ENCODE peak calls at places on chromosome 11, in seven cellular contexts. One of them, this sample, is unnamed.

GRCh38 chr11:47192111-47192510 is 5.9 kb upstream of the PACSIN3 start:
- DNase-seq in pancreas: no peak
- DNase-seq in SK-N-SH: no peak
- DNase-seq in GM06990: no peak
- DNase-seq in AG04450: no peak
- DNase-seq in astrocyte of the spinal cord: no peak
- DNase-seq in fibroblast of lung: no peak
- DNase-seq in this sample: peak; percentile 45

GRCh38 chr11:72943664-72944063 is 129.5 kb downstream of the ATG16L2 start:
- DNase-seq in astrocyte of the spinal cord: no peak
- DNase-seq in pancreas: no peak
- DNase-seq in AG04450: no peak
- DNase-seq in GM06990: no peak
- DNase-seq in SK-N-SH: no peak
- DNase-seq in fibroblast of lung: no peak
- DNase-seq in this sample: no peak

GRCh38 chr11:35662061-35662648 is 420 bp upstream of the TRIM44 start:
- DNase-seq in GM06990: no peak
- DNase-seq in AG04450: no peak
- DNase-seq in SK-N-SH: peak; percentile 15
- DNase-seq in fibroblast of lung: no peak
- DNase-seq in pancreas: no peak
- DNase-seq in astrocyte of the spinal cord: no peak
- DNase-seq in this sample: no peak

GRCh38 chr11:44950625-44951472 is at the start of gene TP53I11:
- DNase-seq in astrocyte of the spinal cord: no peak
- DNase-seq in fibroblast of lung: peak; percentile 74
- DNase-seq in SK-N-SH: peak; percentile 94
- DNase-seq in pancreas: peak; percentile 86
- DNase-seq in AG04450: no peak
- DNase-seq in GM06990: no peak
- DNase-seq in this sample: peak; percentile 33

GRCh38 chr11:56122073-56122472 is at the start of gene OR8H3:
- DNase-seq in astrocyte of the spinal cord: no peak
- DNase-seq in GM06990: no peak
- DNase-seq in pancreas: no peak
- DNase-seq in AG04450: no peak
- DNase-seq in fibroblast of lung: no peak
- DNase-seq in SK-N-SH: no peak
- DNase-seq in this sample: no peak

GRCh38 chr11:126423154-126423553 is 67.7 kb downstream of the ST3GAL4 start:
- DNase-seq in AG04450: no peak
- DNase-seq in astrocyte of the spinal cord: no peak
- DNase-seq in pancreas: no peak
- DNase-seq in fibroblast of lung: no peak
- DNase-seq in SK-N-SH: no peak
- DNase-seq in GM06990: no peak
- DNase-seq in this sample: peak; percentile 24

GRCh38 chr11:17927041-17927440 is 85.8 kb downstream of the SERGEF start:
- DNase-seq in GM06990: no peak
- DNase-seq in astrocyte of the spinal cord: no peak
- DNase-seq in SK-N-SH: no peak
- DNase-seq in AG04450: no peak
- DNase-seq in fibroblast of lung: no peak
- DNase-seq in pancreas: no peak
- DNase-seq in this sample: no peak

GRCh38 chr11:122754553-122755322 is 83.6 kb upstream of the CRTAM start:
- DNase-seq in pancreas: no peak
- DNase-seq in SK-N-SH: no peak
- DNase-seq in fibroblast of lung: no peak
- DNase-seq in AG04450: no peak
- DNase-seq in GM06990: no peak
- DNase-seq in astrocyte of the spinal cord: no peak
- DNase-seq in this sample: no peak

GRCh38 chr11:108069947-108070346 is 51.4 kb upstream of the ACAT1 start:
- DNase-seq in fibroblast of lung: peak; percentile 71
- DNase-seq in GM06990: peak; percentile 10
- DNase-seq in pancreas: no peak
- DNase-seq in SK-N-SH: no peak
- DNase-seq in astrocyte of the spinal cord: peak; percentile 71
- DNase-seq in AG04450: no peak
- DNase-seq in this sample: peak; percentile 46

GRCh38 chr11:94888204-94888603 is 85.2 kb downstream of the CWC15 start:
- DNase-seq in AG04450: no peak
- DNase-seq in fibroblast of lung: no peak
- DNase-seq in astrocyte of the spinal cord: no peak
- DNase-seq in pancreas: no peak
- DNase-seq in GM06990: no peak
- DNase-seq in SK-N-SH: no peak
- DNase-seq in this sample: no peak

GRCh38 chr11:14336507-14337503 is 22.2 kb downstream of the RRAS2 start:
- DNase-seq in AG04450: peak; percentile 82
- DNase-seq in fibroblast of lung: peak; percentile 95
- DNase-seq in GM06990: no peak
- DNase-seq in SK-N-SH: no peak
- DNase-seq in astrocyte of the spinal cord: peak; percentile 92
- DNase-seq in pancreas: no peak
- DNase-seq in this sample: peak; percentile 89

GRCh38 chr11:88281317-88281712 is 56.2 kb downstream of the CTSC start:
- DNase-seq in astrocyte of the spinal cord: peak; percentile 15
- DNase-seq in GM06990: no peak
- DNase-seq in SK-N-SH: no peak
- DNase-seq in AG04450: no peak
- DNase-seq in pancreas: no peak
- DNase-seq in fibroblast of lung: peak; percentile 7
- DNase-seq in this sample: no peak

GRCh38 chr11:110467556-110467955 is 37.8 kb downstream of the FDX1 start:
- DNase-seq in SK-N-SH: no peak
- DNase-seq in astrocyte of the spinal cord: no peak
- DNase-seq in AG04450: no peak
- DNase-seq in GM06990: no peak
- DNase-seq in pancreas: no peak
- DNase-seq in fibroblast of lung: no peak
- DNase-seq in this sample: no peak

GRCh38 chr11:12215192-12215591 is 104.8 kb downstream of the MICAL2 start:
- DNase-seq in AG04450: no peak
- DNase-seq in GM06990: no peak
- DNase-seq in fibroblast of lung: no peak
- DNase-seq in pancreas: no peak
- DNase-seq in SK-N-SH: no peak
- DNase-seq in astrocyte of the spinal cord: no peak
- DNase-seq in this sample: no peak

GRCh38 chr11:134067486-134067885 is 1.4 kb upstream of the JAM3 start:
- DNase-seq in fibroblast of lung: no peak
- DNase-seq in GM06990: no peak
- DNase-seq in SK-N-SH: no peak
- DNase-seq in astrocyte of the spinal cord: no peak
- DNase-seq in pancreas: no peak
- DNase-seq in AG04450: no peak
- DNase-seq in this sample: no peak

GRCh38 chr11:130001491-130002351 is 914 bp downstream of the PRDM10 start:
- DNase-seq in SK-N-SH: no peak
- DNase-seq in GM06990: peak; percentile 62
- DNase-seq in AG04450: no peak
- DNase-seq in pancreas: no peak
- DNase-seq in fibroblast of lung: peak; percentile 28
- DNase-seq in astrocyte of the spinal cord: peak; percentile 24
- DNase-seq in this sample: peak; percentile 44

GRCh38 chr11:44913502-44913901 is 37.2 kb downstream of the TP53I11 start:
- DNase-seq in astrocyte of the spinal cord: no peak
- DNase-seq in AG04450: no peak
- DNase-seq in fibroblast of lung: no peak
- DNase-seq in SK-N-SH: no peak
- DNase-seq in GM06990: no peak
- DNase-seq in pancreas: no peak
- DNase-seq in this sample: no peak

GRCh38 chr11:122617926-122618325 is 37.6 kb upstream of the UBASH3B start:
- DNase-seq in pancreas: no peak
- DNase-seq in GM06990: no peak
- DNase-seq in astrocyte of the spinal cord: no peak
- DNase-seq in fibroblast of lung: no peak
- DNase-seq in AG04450: no peak
- DNase-seq in SK-N-SH: no peak
- DNase-seq in this sample: no peak

GRCh38 chr11:108685419-108686161 is 20.7 kb downstream of the DDX10 start:
- DNase-seq in SK-N-SH: no peak
- DNase-seq in GM06990: no peak
- DNase-seq in pancreas: no peak
- DNase-seq in fibroblast of lung: peak; percentile 44
- DNase-seq in astrocyte of the spinal cord: peak; percentile 9
- DNase-seq in AG04450: no peak
- DNase-seq in this sample: no peak

GRCh38 chr11:61833478-61833877 is 5.4 kb downstream of the FADS2 start:
- DNase-seq in AG04450: no peak
- DNase-seq in astrocyte of the spinal cord: no peak
- DNase-seq in fibroblast of lung: no peak
- DNase-seq in SK-N-SH: no peak
- DNase-seq in GM06990: no peak
- DNase-seq in pancreas: no peak
- DNase-seq in this sample: no peak

GRCh38 chr11:9663699-9664275 is at the start of gene SWAP70:
- DNase-seq in pancreas: peak; percentile 92
- DNase-seq in AG04450: peak; percentile 59
- DNase-seq in GM06990: peak; percentile 91
- DNase-seq in fibroblast of lung: peak; percentile 86
- DNase-seq in astrocyte of the spinal cord: peak; percentile 82
- DNase-seq in SK-N-SH: peak; percentile 96
- DNase-seq in this sample: peak; percentile 86

GRCh38 chr11:124760806-124761205 is 1.3 kb downstream of the ESAM start:
- DNase-seq in SK-N-SH: peak; percentile 12
- DNase-seq in pancreas: no peak
- DNase-seq in AG04450: no peak
- DNase-seq in astrocyte of the spinal cord: no peak
- DNase-seq in fibroblast of lung: no peak
- DNase-seq in GM06990: no peak
- DNase-seq in this sample: no peak

GRCh38 chr11:93728792-93729128 is 12.5 kb downstream of the TAF1D start:
- DNase-seq in AG04450: no peak
- DNase-seq in SK-N-SH: no peak
- DNase-seq in fibroblast of lung: no peak
- DNase-seq in GM06990: no peak
- DNase-seq in pancreas: no peak
- DNase-seq in astrocyte of the spinal cord: no peak
- DNase-seq in this sample: no peak

GRCh38 chr11:95088946-95089619 is 563 bp upstream of the ENDOD1 start:
- DNase-seq in AG04450: no peak
- DNase-seq in pancreas: no peak
- DNase-seq in astrocyte of the spinal cord: no peak
- DNase-seq in SK-N-SH: no peak
- DNase-seq in GM06990: no peak
- DNase-seq in fibroblast of lung: no peak
- DNase-seq in this sample: no peak

GRCh38 chr11:2574043-2574552 is 125.7 kb downstream of the KCNQ1OT1 start:
- DNase-seq in SK-N-SH: no peak
- DNase-seq in GM06990: no peak
- DNase-seq in fibroblast of lung: no peak
- DNase-seq in AG04450: no peak
- DNase-seq in astrocyte of the spinal cord: no peak
- DNase-seq in pancreas: peak; percentile 20
- DNase-seq in this sample: no peak

GRCh38 chr11:106087815-106088435 is 10.5 kb downstream of the AASDHPPT start:
- DNase-seq in astrocyte of the spinal cord: peak; percentile 68
- DNase-seq in pancreas: peak; percentile 40
- DNase-seq in fibroblast of lung: peak; percentile 47
- DNase-seq in SK-N-SH: peak; percentile 15
- DNase-seq in GM06990: no peak
- DNase-seq in AG04450: no peak
- DNase-seq in this sample: peak; percentile 78

DNA sequence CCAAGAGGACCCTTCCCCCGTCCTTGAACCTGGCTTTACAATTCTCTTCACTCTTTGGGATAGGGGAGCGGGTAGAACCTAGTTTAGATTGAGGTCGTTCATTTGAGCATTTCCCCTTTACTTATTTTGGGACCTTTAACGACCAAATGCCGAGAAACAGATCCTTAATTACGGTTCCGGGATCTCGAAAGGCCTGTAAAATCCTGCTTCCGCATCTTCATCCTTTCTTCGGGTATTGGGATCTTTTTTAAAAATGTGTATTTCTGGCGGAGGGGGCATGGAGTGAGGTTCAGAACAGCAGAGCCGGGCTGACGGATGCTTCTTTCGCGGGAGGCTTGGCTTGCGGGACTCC is 397 bp upstream of the HIPK3 start:
- DNase-seq in AG04450: no peak
- DNase-seq in SK-N-SH: no peak
- DNase-seq in GM06990: no peak
- DNase-seq in astrocyte of the spinal cord: no peak
- DNase-seq in fibroblast of lung: no peak
- DNase-seq in pancreas: no peak
- DNase-seq in this sample: no peak
- TF ChIP-seq CTCF in AG04450: no peak
- TF ChIP-seq CTCF in SK-N-SH: no peak
- TF ChIP-seq CTCF in GM06990: no peak
- TF ChIP-seq CTCF in astrocyte of the spinal cord: no peak
- TF ChIP-seq CTCF in fibroblast of lung: no peak
- TF ChIP-seq CTCF in pancreas: no peak
- TF ChIP-seq CTCF in this sample: no peak

GRCh38 chr11:69603163-69603836 is 37.7 kb upstream of the CCND1 start:
- DNase-seq in GM06990: no peak
- DNase-seq in pancreas: no peak
- DNase-seq in fibroblast of lung: peak; percentile 14
- DNase-seq in astrocyte of the spinal cord: no peak
- DNase-seq in SK-N-SH: no peak
- DNase-seq in AG04450: no peak
- DNase-seq in this sample: no peak
- H3K4me3 ChIP-seq in GM06990: no peak overlapping the region
- H3K4me3 ChIP-seq in pancreas: no peak overlapping the region
- H3K4me3 ChIP-seq in fibroblast of lung: no peak overlapping the region
- H3K4me3 ChIP-seq in astrocyte of the spinal cord: no peak overlapping the region
- H3K4me3 ChIP-seq in SK-N-SH: no peak overlapping the region
- H3K4me3 ChIP-seq in AG04450: no peak overlapping the region
- H3K4me3 ChIP-seq in this sample: no peak overlapping the region

GRCh38 chr11:112554586-112554985 is 293.9 kb upstream of the PLET1 start:
- DNase-seq in GM06990: no peak
- DNase-seq in AG04450: no peak
- DNase-seq in astrocyte of the spinal cord: no peak
- DNase-seq in fibroblast of lung: no peak
- DNase-seq in SK-N-SH: no peak
- DNase-seq in pancreas: no peak
- DNase-seq in this sample: no peak

GRCh38 chr11:112553340-112553739 is 292.7 kb upstream of the PLET1 start:
- DNase-seq in pancreas: no peak
- DNase-seq in GM06990: no peak
- DNase-seq in astrocyte of the spinal cord: no peak
- DNase-seq in fibroblast of lung: no peak
- DNase-seq in AG04450: no peak
- DNase-seq in SK-N-SH: no peak
- DNase-seq in this sample: no peak

GRCh38 chr11:112558691-112559090 is 298.0 kb upstream of the PLET1 start:
- DNase-seq in GM06990: no peak
- DNase-seq in pancreas: no peak
- DNase-seq in SK-N-SH: no peak
- DNase-seq in fibroblast of lung: peak; percentile 76
- DNase-seq in AG04450: no peak
- DNase-seq in astrocyte of the spinal cord: peak; percentile 62
- DNase-seq in this sample: no peak

GRCh38 chr11:112555491-112556364 is 295.1 kb upstream of the PLET1 start:
- DNase-seq in fibroblast of lung: peak; percentile 3
- DNase-seq in AG04450: no peak
- DNase-seq in astrocyte of the spinal cord: peak; percentile 8
- DNase-seq in GM06990: peak; percentile 30
- DNase-seq in SK-N-SH: peak; percentile 66
- DNase-seq in pancreas: peak; percentile 66
- DNase-seq in this sample: peak; percentile 14
- TF ChIP-seq CTCF in fibroblast of lung: peak; percentile 84
- TF ChIP-seq CTCF in AG04450: peak; percentile 78
- TF ChIP-seq CTCF in astrocyte of the spinal cord: peak; percentile 73
- TF ChIP-seq CTCF in GM06990: peak; percentile 90
- TF ChIP-seq CTCF in SK-N-SH: peak; percentile 63
- TF ChIP-seq CTCF in pancreas: peak; percentile 57
- TF ChIP-seq CTCF in this sample: peak; percentile 74

GRCh38 chr11:60242607-60243292 is at the start of gene MS4A4E:
- DNase-seq in astrocyte of the spinal cord: no peak
- DNase-seq in SK-N-SH: no peak
- DNase-seq in GM06990: no peak
- DNase-seq in AG04450: no peak
- DNase-seq in pancreas: no peak
- DNase-seq in fibroblast of lung: no peak
- DNase-seq in this sample: no peak
- H3K4me3 ChIP-seq in astrocyte of the spinal cord: no peak within 1 kb of the TSS
- H3K4me3 ChIP-seq in SK-N-SH: no peak within 1 kb of the TSS
- H3K4me3 ChIP-seq in GM06990: no peak within 1 kb of the TSS
- H3K4me3 ChIP-seq in AG04450: no peak within 1 kb of the TSS
- H3K4me3 ChIP-seq in pancreas: no peak within 1 kb of the TSS
- H3K4me3 ChIP-seq in fibroblast of lung: no peak within 1 kb of the TSS
- H3K4me3 ChIP-seq in this sample: no peak within 1 kb of the TSS